ENCODE peak calls at places on chromosomes 7 and 10, in six cellular contexts. M, G, H, K, W and Q are unnamed samples.

GRCh38 chr7:134460000-134460399 is 1.1 kb upstream of the AKR1B1 start:
- DNase-seq in G (no peak), H (no peak), W (no peak), K (no peak), M (no peak), Q (no peak)

GRCh38 chr7:130491841-130492518 is at the start of gene MEST:
- DNase-seq in G (no peak), K (peak), W (no peak), M (no peak), H (no peak), Q (no peak)

GRCh38 chr7:137890449-137890916 is 43.7 kb upstream of the DGKI start:
- DNase-seq in G (no peak), K (no peak), H (no peak), W (no peak), M (no peak), Q (no peak)

GRCh38 chr7:44477063-44477830 is 13.2 kb downstream of the NUDCD3 start:
- DNase-seq in H (peak), K (peak), W (peak), M (peak), G (peak), Q (no peak)

GRCh38 chr10:61692447-61692846 is 29.7 kb downstream of the CABCOCO1 start:
- DNase-seq in K (no peak), G (no peak), W (no peak), M (no peak), H (no peak), Q (no peak)

GRCh38 chr7:130352335-130353074 is 7.9 kb downstream of the CPA5 start:
- DNase-seq in H (no peak), M (no peak), W (no peak), G (no peak), K (peak), Q (peak)

GRCh38 chr7:87926581-87927461 is 7.2 kb upstream of the ADAM22 start:
- DNase-seq in W (peak), H (no peak), G (no peak), M (peak), K (no peak), Q (no peak)

GRCh38 chr7:85204061-85204460 is 17.2 kb upstream of the SEMA3D start:
- DNase-seq in M (no peak), W (no peak), G (no peak), H (no peak), K (no peak), Q (no peak)

GRCh38 chr10:26413375-26413774 is 24.8 kb upstream of the APBB1IP start:
- DNase-seq in K (no peak), M (no peak), G (no peak), H (no peak), W (no peak), Q (no peak)